ENCODE peak calls at places on chromosomes 4 and X, in eight cellular contexts. One of them, this sample, is unnamed.

GRCh38 chr4:182143822-182144620 is 99.2 kb upstream of the TENM3 start:
- DNase-seq in bronchial epithelial cell: no peak
- DNase-seq in GM10248: no peak
- DNase-seq in psoas muscle: peak
- DNase-seq in thoracic aorta: no peak
- DNase-seq in IMR-90: peak
- DNase-seq in adrenal gland: peak
- DNase-seq in CD8-positive, alpha-beta T cell: no peak
- DNase-seq in this sample: peak

GRCh38 chrX:10722804-10723364 is 102.5 kb upstream of the MID1 start:
- DNase-seq in CD8-positive, alpha-beta T cell: no peak
- DNase-seq in bronchial epithelial cell: peak
- DNase-seq in psoas muscle: no peak
- DNase-seq in IMR-90: peak
- DNase-seq in thoracic aorta: no peak
- DNase-seq in GM10248: peak
- DNase-seq in adrenal gland: peak
- DNase-seq in this sample: peak

GRCh38 chrX:153469811-153470410 is 465 bp downstream of the HAUS7 start:
- DNase-seq in thoracic aorta: no peak
- DNase-seq in GM10248: no peak
- DNase-seq in adrenal gland: no peak
- DNase-seq in CD8-positive, alpha-beta T cell: no peak
- DNase-seq in IMR-90: peak
- DNase-seq in bronchial epithelial cell: peak
- DNase-seq in psoas muscle: peak
- DNase-seq in this sample: no peak

GRCh38 chr4:67468801-67469200 is 76.5 kb downstream of the CENPC start:
- DNase-seq in IMR-90: no peak
- DNase-seq in GM10248: no peak
- DNase-seq in adrenal gland: no peak
- DNase-seq in bronchial epithelial cell: no peak
- DNase-seq in thoracic aorta: no peak
- DNase-seq in psoas muscle: no peak
- DNase-seq in CD8-positive, alpha-beta T cell: no peak
- DNase-seq in this sample: no peak

GRCh38 chr4:164959896-164960295 is 17.6 kb downstream of the TRIM61 start:
- DNase-seq in thoracic aorta: no peak
- DNase-seq in IMR-90: peak
- DNase-seq in psoas muscle: no peak
- DNase-seq in bronchial epithelial cell: no peak
- DNase-seq in GM10248: no peak
- DNase-seq in CD8-positive, alpha-beta T cell: no peak
- DNase-seq in adrenal gland: no peak
- DNase-seq in this sample: no peak

GRCh38 chr4:98663226-98664006 is 5.0 kb upstream of the TSPAN5 start:
- DNase-seq in IMR-90: no peak
- DNase-seq in thoracic aorta: no peak
- DNase-seq in CD8-positive, alpha-beta T cell: peak
- DNase-seq in GM10248: peak
- DNase-seq in adrenal gland: no peak
- DNase-seq in psoas muscle: peak
- DNase-seq in bronchial epithelial cell: peak
- DNase-seq in this sample: no peak

GRCh38 chr4:105126311-105127153 is 20.1 kb upstream of the TET2 start:
- DNase-seq in CD8-positive, alpha-beta T cell: no peak
- DNase-seq in psoas muscle: no peak
- DNase-seq in bronchial epithelial cell: no peak
- DNase-seq in adrenal gland: no peak
- DNase-seq in thoracic aorta: no peak
- DNase-seq in IMR-90: peak
- DNase-seq in GM10248: no peak
- DNase-seq in this sample: no peak

GRCh38 chrX:107729558-107730297 is 45.9 kb downstream of the TSC22D3 start:
- DNase-seq in CD8-positive, alpha-beta T cell: no peak
- DNase-seq in thoracic aorta: no peak
- DNase-seq in GM10248: peak
- DNase-seq in bronchial epithelial cell: peak
- DNase-seq in adrenal gland: no peak
- DNase-seq in psoas muscle: peak
- DNase-seq in IMR-90: no peak
- DNase-seq in this sample: peak

GRCh38 chrX:50684871-50685270 is 129.1 kb downstream of the SHROOM4 start:
- DNase-seq in thoracic aorta: no peak
- DNase-seq in psoas muscle: no peak
- DNase-seq in GM10248: no peak
- DNase-seq in CD8-positive, alpha-beta T cell: no peak
- DNase-seq in bronchial epithelial cell: no peak
- DNase-seq in adrenal gland: no peak
- DNase-seq in IMR-90: no peak
- DNase-seq in this sample: no peak

GRCh38 chr4:169341490-169341889 is 70.7 kb upstream of the SH3RF1 start:
- DNase-seq in thoracic aorta: no peak
- DNase-seq in GM10248: peak
- DNase-seq in CD8-positive, alpha-beta T cell: no peak
- DNase-seq in IMR-90: peak
- DNase-seq in bronchial epithelial cell: no peak
- DNase-seq in adrenal gland: no peak
- DNase-seq in psoas muscle: no peak
- DNase-seq in this sample: no peak

GRCh38 chr4:23036503-23036902 is 343.8 kb downstream of the GBA3 start:
- DNase-seq in thoracic aorta: no peak
- DNase-seq in CD8-positive, alpha-beta T cell: no peak
- DNase-seq in GM10248: no peak
- DNase-seq in bronchial epithelial cell: peak
- DNase-seq in adrenal gland: no peak
- DNase-seq in psoas muscle: no peak
- DNase-seq in IMR-90: no peak
- DNase-seq in this sample: no peak

GRCh38 chrX:4878642-4879041 is 1165.2 kb upstream of the PRKX start:
- DNase-seq in CD8-positive, alpha-beta T cell: no peak
- DNase-seq in thoracic aorta: no peak
- DNase-seq in adrenal gland: no peak
- DNase-seq in bronchial epithelial cell: no peak
- DNase-seq in psoas muscle: no peak
- DNase-seq in GM10248: no peak
- DNase-seq in IMR-90: no peak
- DNase-seq in this sample: no peak

GRCh38 chr4:107349732-107350131 is 313.6 kb upstream of the DKK2 start:
- DNase-seq in bronchial epithelial cell: no peak
- DNase-seq in GM10248: no peak
- DNase-seq in psoas muscle: no peak
- DNase-seq in adrenal gland: no peak
- DNase-seq in thoracic aorta: no peak
- DNase-seq in IMR-90: no peak
- DNase-seq in CD8-positive, alpha-beta T cell: no peak
- DNase-seq in this sample: no peak

GRCh38 chr4:41339812-41340809 is 83.4 kb downstream of the UCHL1 start:
- DNase-seq in bronchial epithelial cell: no peak
- DNase-seq in psoas muscle: no peak
- DNase-seq in GM10248: no peak
- DNase-seq in thoracic aorta: no peak
- DNase-seq in IMR-90: peak
- DNase-seq in CD8-positive, alpha-beta T cell: no peak
- DNase-seq in adrenal gland: peak
- DNase-seq in this sample: no peak

GRCh38 chrX:39728025-39728424 is 369.7 kb downstream of the BCOR start:
- DNase-seq in thoracic aorta: no peak
- DNase-seq in CD8-positive, alpha-beta T cell: no peak
- DNase-seq in IMR-90: peak
- DNase-seq in psoas muscle: no peak
- DNase-seq in GM10248: no peak
- DNase-seq in bronchial epithelial cell: no peak
- DNase-seq in adrenal gland: no peak
- DNase-seq in this sample: no peak

GRCh38 chrX:34146906-34147305 is 14.8 kb upstream of the FAM47A start:
- DNase-seq in bronchial epithelial cell: no peak
- DNase-seq in adrenal gland: no peak
- DNase-seq in thoracic aorta: no peak
- DNase-seq in IMR-90: no peak
- DNase-seq in GM10248: no peak
- DNase-seq in CD8-positive, alpha-beta T cell: no peak
- DNase-seq in psoas muscle: no peak
- DNase-seq in this sample: no peak

GRCh38 chrX:86829786-86830185 is 681.5 kb downstream of the DACH2 start:
- DNase-seq in IMR-90: no peak
- DNase-seq in GM10248: no peak
- DNase-seq in adrenal gland: no peak
- DNase-seq in bronchial epithelial cell: no peak
- DNase-seq in thoracic aorta: no peak
- DNase-seq in CD8-positive, alpha-beta T cell: no peak
- DNase-seq in psoas muscle: no peak
- DNase-seq in this sample: no peak

GRCh38 chr4:172232966-172233365 is 419.8 kb downstream of the GALNTL6 start:
- DNase-seq in bronchial epithelial cell: peak
- DNase-seq in thoracic aorta: no peak
- DNase-seq in GM10248: no peak
- DNase-seq in IMR-90: no peak
- DNase-seq in adrenal gland: no peak
- DNase-seq in psoas muscle: no peak
- DNase-seq in CD8-positive, alpha-beta T cell: no peak
- DNase-seq in this sample: no peak
- TF ChIP-seq CTCF in bronchial epithelial cell: no peak
- TF ChIP-seq CTCF in thoracic aorta: no peak
- TF ChIP-seq CTCF in GM10248: no peak
- TF ChIP-seq CTCF in IMR-90: no peak
- TF ChIP-seq CTCF in adrenal gland: no peak
- TF ChIP-seq CTCF in psoas muscle: no peak
- TF ChIP-seq CTCF in CD8-positive, alpha-beta T cell: no peak
- TF ChIP-seq CTCF in this sample: no peak

DNA sequence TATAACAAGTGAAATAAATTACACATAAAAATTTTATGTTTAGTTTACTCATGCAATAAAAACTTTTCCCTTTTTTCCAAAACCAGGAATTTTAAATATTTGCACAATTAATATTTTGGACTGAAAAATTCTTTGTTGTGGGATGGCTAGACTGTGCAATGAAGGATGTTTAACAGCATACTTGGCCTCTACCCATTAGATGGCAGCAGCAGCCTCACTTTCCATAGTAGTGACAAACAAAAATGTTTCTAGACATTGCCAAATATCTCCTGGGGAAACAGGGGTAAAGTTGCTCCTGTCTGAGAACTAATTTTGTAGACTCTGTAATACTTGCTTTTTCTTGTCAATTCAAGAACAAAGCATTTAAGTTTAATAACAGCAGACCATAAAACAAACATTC is 49.8 kb downstream of the SCLT1 start:
- DNase-seq in adrenal gland: no peak
- DNase-seq in IMR-90: peak
- DNase-seq in psoas muscle: no peak
- DNase-seq in bronchial epithelial cell: peak
- DNase-seq in GM10248: no peak
- DNase-seq in CD8-positive, alpha-beta T cell: no peak
- DNase-seq in thoracic aorta: no peak
- DNase-seq in this sample: no peak
- TF ChIP-seq CTCF in adrenal gland: no peak
- TF ChIP-seq CTCF in IMR-90: peak
- TF ChIP-seq CTCF in psoas muscle: no peak
- TF ChIP-seq CTCF in bronchial epithelial cell: peak
- TF ChIP-seq CTCF in GM10248: no peak
- TF ChIP-seq CTCF in CD8-positive, alpha-beta T cell: no peak
- TF ChIP-seq CTCF in thoracic aorta: no peak
- TF ChIP-seq CTCF in this sample: no peak

GRCh38 chr4:2009651-2010233 is 968 bp upstream of the NELFA start:
- DNase-seq in CD8-positive, alpha-beta T cell: peak
- DNase-seq in psoas muscle: peak
- DNase-seq in GM10248: peak
- DNase-seq in bronchial epithelial cell: peak
- DNase-seq in IMR-90: peak
- DNase-seq in adrenal gland: peak
- DNase-seq in thoracic aorta: no peak
- DNase-seq in this sample: peak
- TF ChIP-seq CTCF in CD8-positive, alpha-beta T cell: no peak
- TF ChIP-seq CTCF in psoas muscle: peak
- TF ChIP-seq CTCF in GM10248: no peak
- TF ChIP-seq CTCF in bronchial epithelial cell: peak
- TF ChIP-seq CTCF in IMR-90: peak
- TF ChIP-seq CTCF in adrenal gland: peak
- TF ChIP-seq CTCF in thoracic aorta: peak
- TF ChIP-seq CTCF in this sample: no peak

GRCh38 chrX:94751611-94752010 is 1077.6 kb downstream of the FAM133A start:
- DNase-seq in CD8-positive, alpha-beta T cell: no peak
- DNase-seq in IMR-90: no peak
- DNase-seq in adrenal gland: no peak
- DNase-seq in bronchial epithelial cell: no peak
- DNase-seq in psoas muscle: no peak
- DNase-seq in thoracic aorta: no peak
- DNase-seq in GM10248: no peak
- DNase-seq in this sample: no peak
- TF ChIP-seq CTCF in CD8-positive, alpha-beta T cell: no peak
- TF ChIP-seq CTCF in IMR-90: no peak
- TF ChIP-seq CTCF in adrenal gland: no peak
- TF ChIP-seq CTCF in bronchial epithelial cell: no peak
- TF ChIP-seq CTCF in psoas muscle: no peak
- TF ChIP-seq CTCF in thoracic aorta: no peak
- TF ChIP-seq CTCF in GM10248: no peak
- TF ChIP-seq CTCF in this sample: no peak

GRCh38 chr4:80033581-80033980 is 39.4 kb downstream of the ANTXR2 start:
- DNase-seq in CD8-positive, alpha-beta T cell: no peak
- DNase-seq in GM10248: no peak
- DNase-seq in bronchial epithelial cell: no peak
- DNase-seq in thoracic aorta: no peak
- DNase-seq in psoas muscle: no peak
- DNase-seq in IMR-90: no peak
- DNase-seq in adrenal gland: no peak
- DNase-seq in this sample: no peak
- TF ChIP-seq CTCF in CD8-positive, alpha-beta T cell: no peak
- TF ChIP-seq CTCF in GM10248: no peak
- TF ChIP-seq CTCF in bronchial epithelial cell: no peak
- TF ChIP-seq CTCF in thoracic aorta: peak
- TF ChIP-seq CTCF in psoas muscle: no peak
- TF ChIP-seq CTCF in IMR-90: no peak
- TF ChIP-seq CTCF in adrenal gland: no peak
- TF ChIP-seq CTCF in this sample: no peak

GRCh38 chr4:15149842-15150592 is 147.7 kb downstream of the CPEB2 start:
- DNase-seq in GM10248: peak
- DNase-seq in CD8-positive, alpha-beta T cell: no peak
- DNase-seq in IMR-90: peak
- DNase-seq in psoas muscle: peak
- DNase-seq in adrenal gland: peak
- DNase-seq in thoracic aorta: peak
- DNase-seq in bronchial epithelial cell: peak
- DNase-seq in this sample: peak
- TF ChIP-seq CTCF in GM10248: no peak
- TF ChIP-seq CTCF in CD8-positive, alpha-beta T cell: no peak
- TF ChIP-seq CTCF in IMR-90: peak
- TF ChIP-seq CTCF in psoas muscle: no peak
- TF ChIP-seq CTCF in adrenal gland: peak
- TF ChIP-seq CTCF in thoracic aorta: peak
- TF ChIP-seq CTCF in bronchial epithelial cell: no peak
- TF ChIP-seq CTCF in this sample: no peak

This sample was measured in ovary.